ENCODE peak calls at places on chromosomes 4 and X, in nine cellular contexts. M is T-helper 9 cell, V is activated gamma-delta T cell treated with Interleukin-2 at 50 U/mL for 16 hours, C is GM03348, P is NCI-H2107, J is pons, X is amygdala, R is transverse colon, T is fibroblast of lung. D is an unnamed sample.

GRCh38 chr4:157957905-157958304 is 214.9 kb downstream of the GASK1B start:
- DNase-seq in M (no peak), V (no peak), C (no peak), P (no peak), J (no peak), X (no peak), R (no peak), T (no peak), D (no peak)

GRCh38 chr4:110643096-110643495 is 20.2 kb upstream of the PITX2 start:
- DNase-seq in M (no peak), V (no peak), C (no peak), P (no peak), J (no peak), X (no peak), R (no peak), T (no peak), D (no peak)

GRCh38 chr4:75696036-75696435 is 22.8 kb upstream of the G3BP2 start:
- DNase-seq in M (peak), V (peak), C (no peak), P (no peak), J (no peak), X (no peak), R (peak), T (no peak), D (no peak)

GRCh38 chr4:136412708-136413107 is 1119.6 kb downstream of the PCDH18 start:
- DNase-seq in M (no peak), V (no peak), C (no peak), P (no peak), J (no peak), X (no peak), R (no peak), T (peak), D (no peak)

GRCh38 chr4:168021666-168022065 is 70.7 kb upstream of the ANXA10 start:
- DNase-seq in M (no peak), V (no peak), C (no peak), P (no peak), J (no peak), X (no peak), R (no peak), T (peak), D (no peak)

GRCh38 chrX:47500541-47500940 is 17.5 kb upstream of the ZNF41 start:
- DNase-seq in M (no peak), V (no peak), C (no peak), P (no peak), J (no peak), X (no peak), R (no peak), T (no peak), D (no peak)

GRCh38 chr4:6917445-6918241 is 8.0 kb downstream of the TBC1D14 start:
- DNase-seq in M (no peak), V (peak), C (no peak), P (peak), J (peak), X (no peak), R (peak), T (peak), D (no peak)

GRCh38 chrX:7316280-7316679 is 168.3 kb upstream of the PUDP start:
- DNase-seq in M (no peak), V (no peak), C (no peak), P (no peak), J (no peak), X (no peak), R (no peak), T (peak), D (no peak)

GRCh38 chrX:105191878-105192277 is 28.6 kb downstream of the TEX13A start:
- DNase-seq in M (no peak), V (no peak), C (peak), P (no peak), J (no peak), X (no peak), R (no peak), T (no peak), D (no peak)

D was measured in dorsolateral prefrontal cortex.